ENCODE peak calls at places on chromosomes 3 and 15, in seven cellular contexts. A is endodermal cell, W is DMS153, I is hippocampal formation, C is T-helper 2 cell, T is EL, L is Calu3. E is an unnamed sample.

GRCh38 chr15:89129123-89129815 is 41.0 kb downstream of the ABHD2 start:
- DNase-seq in I (peak; percentile 30), C (peak; percentile 54), L (peak; percentile 78), W (no peak), T (peak; percentile 34), A (peak; percentile 91), E (peak; percentile 53)

GRCh38 chr15:74482661-74483060 is 21.7 kb upstream of the UBL7 start:
- DNase-seq in T (no peak), A (peak; percentile 75), C (no peak), L (no peak), I (no peak), W (no peak), E (no peak)

GRCh38 chr3:45968706-45969105 is 25.4 kb downstream of the CXCR6 start:
- DNase-seq in T (peak; percentile 76), I (no peak), A (no peak), W (no peak), C (no peak), L (no peak), E (no peak)

GRCh38 chr3:23575697-23576096 is 230.1 kb upstream of the UBE2E1 start:
- DNase-seq in I (no peak), T (peak; percentile 21), A (no peak), W (no peak), C (no peak), L (no peak), E (no peak)

GRCh38 chr15:65259367-65259781 is 27.3 kb downstream of the PARP16 start:
- DNase-seq in C (no peak), T (no peak), A (no peak), I (no peak), W (no peak), L (no peak), E (no peak)

GRCh38 chr15:66936864-66937245 is 128.5 kb upstream of the SMAD3 start:
- DNase-seq in C (no peak), L (no peak), W (no peak), I (no peak), A (no peak), T (no peak), E (peak; percentile 7)

GRCh38 chr15:66679043-66679656 is 22.9 kb upstream of the SMAD6 start:
- DNase-seq in A (no peak), L (no peak), C (no peak), T (no peak), W (no peak), I (no peak), E (no peak)

GRCh38 chr3:112634786-112635541 is 6.0 kb downstream of the CCDC80 start:
- DNase-seq in C (no peak), T (no peak), L (no peak), A (no peak), I (no peak), W (peak; percentile 47), E (no peak)

GRCh38 chr3:62672988-62673313 is 202.3 kb downstream of the CADPS start:
- DNase-seq in I (no peak), L (no peak), A (no peak), W (no peak), C (no peak), T (no peak), E (no peak)

GRCh38 chr3:65855370-65856100 is 183.2 kb downstream of the MAGI1 start:
- DNase-seq in T (peak; percentile 74), A (no peak), L (no peak), I (no peak), W (no peak), C (no peak), E (peak; percentile 44)

GRCh38 chr15:68298882-68299381 is 21.4 kb downstream of the FEM1B start:
- DNase-seq in W (no peak), I (no peak), L (no peak), T (peak; percentile 44), C (no peak), A (no peak), E (no peak)

GRCh38 chr3:4759689-4760312 is 219.4 kb upstream of the BHLHE40 start:
- DNase-seq in A (no peak), C (no peak), W (no peak), T (no peak), I (no peak), L (no peak), E (no peak)

GRCh38 chr3:41997702-41998551 is 36.0 kb upstream of the ULK4 start:
- DNase-seq in W (no peak), I (peak; percentile 6), C (no peak), T (peak; percentile 19), A (peak; percentile 80), L (peak; percentile 17), E (no peak)